ENCODE peak calls at places on chromosomes 5 and 9, in eight cellular contexts. E is uterus, H is prostate gland, U is GM20000, V is A549, Z is fibroblast of lung, R is endothelial cell, D is fibroblast of pulmonary artery. T is an unnamed sample.

GRCh38 chr5:153782589-153783238 is 256.0 kb downstream of the FAM114A2 start:
- DNase-seq in R (peak), Z (peak), H (no peak), U (no peak), V (no peak), D (peak), E (no peak), T (peak)

GRCh38 chr5:36599986-36600779 is 6.2 kb upstream of the SLC1A3 start:
- DNase-seq in H (no peak), D (peak), R (no peak), V (no peak), Z (peak), E (no peak), U (no peak), T (no peak)

GRCh38 chr5:33011803-33012202 is 300.7 kb downstream of the NPR3 start:
- DNase-seq in Z (no peak), R (no peak), D (no peak), V (no peak), U (no peak), H (no peak), E (no peak), T (no peak)

GRCh38 chr5:174623438-174624019 is 100.9 kb upstream of the MSX2 start:
- DNase-seq in R (no peak), V (no peak), D (no peak), H (no peak), Z (no peak), E (no peak), U (no peak), T (no peak)

GRCh38 chr9:14270358-14271077 is 43.4 kb downstream of the NFIB start:
- DNase-seq in H (no peak), E (peak), U (no peak), Z (peak), V (no peak), D (peak), R (no peak), T (no peak)

GRCh38 chr9:123929177-123929869 is 603 bp downstream of the DENND1A start:
- DNase-seq in R (no peak), H (no peak), E (peak), U (peak), D (no peak), V (no peak), Z (no peak), T (no peak)

GRCh38 chr9:70110194-70111041 is 66.8 kb downstream of the MAMDC2 start:
- DNase-seq in E (no peak), D (no peak), U (no peak), R (no peak), V (no peak), H (no peak), Z (peak), T (no peak)

GRCh38 chr5:135505973-135506372 is 29.8 kb downstream of the NEUROG1 start:
- DNase-seq in D (no peak), U (no peak), H (no peak), V (no peak), E (no peak), R (no peak), Z (peak), T (peak)

GRCh38 chr9:134534661-134535080 is 106.9 kb upstream of the COL5A1 start:
- DNase-seq in D (no peak), V (no peak), R (no peak), E (no peak), H (no peak), Z (peak), U (no peak), T (no peak)

GRCh38 chr9:116175616-116176015 is 22.0 kb downstream of the PAPPA start:
- DNase-seq in Z (no peak), R (no peak), H (no peak), D (no peak), U (no peak), E (no peak), V (no peak), T (no peak)

GRCh38 chr5:116539222-116539621 is 35.4 kb downstream of the SEMA6A start:
- DNase-seq in H (no peak), E (no peak), V (no peak), Z (no peak), U (no peak), D (no peak), R (no peak), T (no peak)

GRCh38 chr9:129289131-129289731 is 111.2 kb upstream of the IER5L start:
- DNase-seq in Z (no peak), E (no peak), R (peak), U (no peak), H (no peak), D (no peak), V (no peak), T (no peak)

GRCh38 chr9:115847245-115847644 is 306.3 kb upstream of the PAPPA start:
- DNase-seq in H (no peak), U (no peak), R (no peak), Z (peak), D (peak), E (no peak), V (no peak), T (peak)

GRCh38 chr5:175494271-175495183 is 16.2 kb downstream of the SFXN1 start:
- DNase-seq in Z (peak), H (peak), E (no peak), D (no peak), R (no peak), U (no peak), V (no peak), T (no peak)

GRCh38 chr5:40796487-40796889 is 1.7 kb downstream of the PRKAA1 start:
- DNase-seq in U (no peak), R (no peak), H (no peak), E (no peak), Z (peak), V (no peak), D (peak), T (peak)

GRCh38 chr9:110126457-110126856 is 81.5 kb downstream of the C9orf152 start:
- DNase-seq in Z (no peak), E (no peak), U (no peak), R (no peak), D (peak), H (no peak), V (no peak), T (no peak)

GRCh38 chr5:126438871-126439270 is 15.7 kb downstream of the GRAMD2B start:
- DNase-seq in V (no peak), R (no peak), D (no peak), Z (peak), H (no peak), E (no peak), U (no peak), T (no peak)

GRCh38 chr5:91382530-91383026 is 539 bp downstream of the ARRDC3 start:
- DNase-seq in Z (peak), D (peak), R (no peak), V (no peak), U (no peak), E (peak), H (peak), T (no peak)

GRCh38 chr5:59620535-59621212 is 272.9 kb downstream of the PDE4D start:
- DNase-seq in Z (peak), H (no peak), D (peak), U (no peak), R (no peak), E (no peak), V (no peak), T (no peak)

GRCh38 chr9:18297532-18297872 is 176.5 kb upstream of the ADAMTSL1 start:
- DNase-seq in U (no peak), D (no peak), V (peak), H (no peak), E (no peak), Z (no peak), R (no peak), T (no peak)

GRCh38 chr5:146681586-146681945 is 165.6 kb upstream of the GPR151 start:
- DNase-seq in Z (no peak), V (no peak), H (no peak), D (no peak), U (no peak), R (no peak), E (no peak), T (no peak)

GRCh38 chr5:133977161-133977787 is 8.8 kb upstream of the C5orf15 start:
- DNase-seq in R (no peak), V (no peak), Z (peak), U (peak), H (no peak), D (no peak), E (no peak), T (no peak)

GRCh38 chr9:104927216-104927911 is 591 bp downstream of the ABCA1 start:
- DNase-seq in H (peak), V (peak), U (peak), E (peak), R (peak), D (peak), Z (peak), T (no peak)

GRCh38 chr5:161340012-161340411 is 206.5 kb downstream of the GABRB2 start:
- DNase-seq in H (no peak), R (no peak), Z (no peak), E (no peak), D (no peak), U (no peak), V (no peak), T (no peak)

GRCh38 chr5:8726383-8727036 is 819.4 kb downstream of the SEMA5A start:
- DNase-seq in R (no peak), Z (no peak), D (no peak), H (no peak), U (no peak), V (no peak), E (no peak), T (no peak)

GRCh38 chr5:51375084-51375483 is 8.2 kb upstream of the ISL1 start:
- DNase-seq in U (no peak), D (no peak), R (no peak), E (no peak), Z (no peak), V (no peak), H (no peak), T (no peak)

GRCh38 chr9:100561256-100561655 is 16.6 kb upstream of the CAVIN4 start:
- DNase-seq in H (no peak), R (no peak), U (no peak), Z (peak), V (no peak), E (no peak), D (no peak), T (no peak)

GRCh38 chr5:66554211-66554610 is 42.0 kb upstream of the MAST4 start:
- DNase-seq in R (no peak), U (peak), H (no peak), V (no peak), E (no peak), Z (peak), D (peak), T (no peak)

GRCh38 chr9:70561805-70562395 is 147.4 kb upstream of the KLF9 start:
- DNase-seq in Z (no peak), V (no peak), E (no peak), D (no peak), H (no peak), R (no peak), U (no peak), T (no peak)

GRCh38 chr5:175422058-175422457 is 21.9 kb downstream of the DRD1 start:
- DNase-seq in U (no peak), R (no peak), H (no peak), Z (no peak), V (no peak), E (no peak), D (no peak), T (no peak)

GRCh38 chr9:134694368-134694665 is 52.7 kb downstream of the COL5A1 start:
- DNase-seq in H (no peak), D (no peak), V (no peak), Z (no peak), E (no peak), U (no peak), R (no peak), T (no peak)

GRCh38 chr9:130214921-130215320 is 42.7 kb downstream of the NCS1 start:
- DNase-seq in E (no peak), V (no peak), H (no peak), U (no peak), Z (no peak), R (no peak), D (no peak), T (no peak)

GRCh38 chr5:146290318-146290717 is 48.3 kb upstream of the POU4F3 start:
- DNase-seq in E (no peak), Z (peak), U (no peak), D (no peak), R (no peak), H (no peak), V (no peak), T (no peak)

GRCh38 chr9:118567861-118568260 is 801.4 kb downstream of the BRINP1 start:
- DNase-seq in E (no peak), Z (no peak), H (no peak), D (no peak), V (no peak), R (no peak), U (no peak), T (no peak)
- TF ChIP-seq CTCF in E (no peak), Z (no peak), H (no peak), D (no peak), V (no peak), R (no peak), U (no peak), T (no peak)

DNA sequence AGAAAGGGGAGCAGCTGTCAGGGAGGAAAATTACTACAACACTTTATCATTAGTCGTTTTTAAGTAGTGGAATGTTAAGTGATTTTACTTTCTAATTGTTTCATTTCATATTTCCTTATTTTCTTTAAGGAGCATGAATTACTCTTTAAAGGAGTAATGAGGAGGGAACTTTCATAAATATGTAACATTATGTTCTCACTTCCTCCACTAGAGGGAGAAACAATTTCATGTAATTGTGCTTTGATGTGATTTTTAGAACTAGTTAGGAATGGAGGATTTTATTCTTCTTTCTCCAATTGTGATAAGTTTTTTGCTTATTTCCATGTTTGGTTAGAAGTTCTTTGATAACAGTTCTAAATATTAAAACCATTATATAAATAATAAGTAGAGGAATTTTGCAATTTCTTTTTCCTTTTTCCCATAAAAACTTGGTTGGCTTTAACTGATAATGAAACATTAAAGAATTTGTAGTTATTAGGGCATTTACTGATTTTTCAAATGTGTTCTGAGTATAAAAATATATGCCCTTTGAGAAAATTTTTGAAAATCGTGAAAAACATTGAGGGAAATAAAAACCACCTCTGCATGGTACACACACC is 25.6 kb downstream of the CEP78 start:
- DNase-seq in E (no peak), V (peak), H (no peak), U (peak), Z (peak), R (no peak), D (peak), T (peak)
- TF ChIP-seq CTCF in E (peak), V (peak), H (peak), U (peak), Z (no peak), R (peak), D (peak), T (peak)

DNA sequence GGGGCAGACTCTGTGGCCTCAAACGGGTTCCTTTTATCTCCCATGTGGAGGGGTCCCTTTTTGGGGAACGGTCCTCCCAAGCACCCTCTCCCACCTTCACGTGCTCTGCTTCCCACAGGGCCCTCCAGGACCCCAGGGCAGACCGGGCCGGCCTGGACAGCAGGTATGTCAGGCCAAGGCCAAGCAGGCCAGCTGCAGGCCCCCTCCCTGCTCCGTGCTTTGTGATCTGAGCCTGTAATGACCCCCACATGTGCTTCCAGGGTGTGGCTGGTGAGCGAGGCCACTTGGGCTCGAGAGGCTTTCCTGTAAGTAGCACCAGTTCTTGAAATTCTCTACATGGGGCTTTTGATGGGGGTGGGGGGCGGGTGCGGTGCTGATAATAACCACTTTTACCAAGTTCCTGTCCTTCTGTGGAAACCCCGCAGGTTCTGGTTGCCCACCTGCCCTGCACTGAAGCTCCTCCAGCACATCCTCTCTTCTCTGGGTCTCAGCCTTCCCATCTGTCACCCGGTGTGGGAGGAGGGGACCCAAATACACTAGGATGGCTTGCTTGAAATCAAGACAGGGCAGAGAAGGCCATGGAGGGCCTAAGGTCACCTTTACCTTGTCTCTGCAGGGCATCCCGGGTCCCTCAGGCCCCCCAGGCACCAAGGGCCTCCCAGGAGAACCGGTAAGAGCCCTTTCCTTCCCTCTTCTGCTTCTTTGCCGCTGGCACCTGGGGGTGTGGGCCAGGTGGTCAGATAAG is 57.9 kb upstream of the ORM1 start:
- DNase-seq in V (no peak), D (no peak), Z (no peak), E (no peak), U (no peak), H (no peak), R (no peak), T (no peak)
- TF ChIP-seq CTCF in V (no peak), D (no peak), Z (no peak), E (no peak), U (no peak), H (no peak), R (no peak), T (no peak)

GRCh38 chr5:144333336-144333920 is 162.8 kb downstream of the KCTD16 start:
- DNase-seq in Z (no peak), H (peak), E (no peak), V (no peak), U (no peak), D (no peak), R (no peak), T (no peak)

GRCh38 chr5:144335561-144335960 is 164.9 kb downstream of the KCTD16 start:
- DNase-seq in Z (no peak), H (no peak), E (no peak), R (no peak), U (no peak), V (no peak), D (no peak), T (no peak)

GRCh38 chr5:144331361-144331760 is 160.7 kb downstream of the KCTD16 start:
- DNase-seq in U (no peak), Z (no peak), E (no peak), H (no peak), D (no peak), V (no peak), R (no peak), T (no peak)

GRCh38 chr5:144328980-144329379 is 158.3 kb downstream of the KCTD16 start:
- DNase-seq in Z (no peak), V (no peak), R (no peak), D (no peak), H (peak), E (no peak), U (no peak), T (no peak)

DNA sequence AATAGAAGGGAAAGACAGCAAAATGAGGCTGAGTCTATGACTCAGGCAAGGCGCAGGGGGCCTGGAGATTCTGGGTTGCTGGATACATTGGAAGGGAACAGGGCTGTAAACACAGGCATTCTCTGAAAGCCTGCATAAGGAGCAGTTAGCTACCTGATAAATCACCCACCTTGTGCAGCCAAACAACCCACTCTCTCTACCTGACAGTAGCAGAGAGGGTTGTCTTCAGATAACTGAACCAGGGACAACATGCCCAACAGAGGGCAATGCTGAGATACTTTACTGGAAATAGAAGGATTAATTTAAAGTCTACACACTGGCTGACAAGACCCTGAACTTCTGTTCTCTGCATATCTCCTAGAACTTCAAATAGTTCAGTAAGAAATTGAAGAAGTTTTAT is 161.6 kb downstream of the KCTD16 start:
- DNase-seq in Z (no peak), E (no peak), V (no peak), U (no peak), D (no peak), R (peak), H (no peak), T (peak)
- TF ChIP-seq CTCF in Z (no peak), E (no peak), V (no peak), U (no peak), D (peak), R (peak), H (no peak), T (peak)

DNA sequence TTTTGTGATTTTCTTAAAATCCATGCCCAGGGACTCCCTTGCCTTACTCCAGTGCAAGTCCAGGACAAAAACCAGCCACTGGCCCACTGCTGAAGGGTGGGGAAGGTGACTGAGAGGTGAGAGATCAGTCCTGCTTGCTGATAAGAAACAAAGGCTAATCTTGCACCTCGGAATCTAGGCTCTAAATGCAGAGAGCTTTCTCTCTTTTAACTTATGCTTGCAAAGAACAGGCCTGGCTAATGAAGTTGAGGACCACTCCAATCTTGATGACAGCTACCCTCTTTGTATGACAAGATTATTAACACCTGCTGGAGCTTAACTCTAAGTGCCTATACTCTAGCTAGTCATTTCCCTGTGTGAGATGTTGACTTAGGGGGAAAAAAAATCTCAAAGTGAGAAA is 8.8 kb downstream of the TLE1 start:
- DNase-seq in R (no peak), H (no peak), U (no peak), D (no peak), V (no peak), Z (no peak), E (no peak), T (no peak)
- TF ChIP-seq CTCF in R (no peak), H (no peak), U (no peak), D (no peak), V (no peak), Z (no peak), E (no peak), T (no peak)

GRCh38 chr5:72149742-72150141 is 42.5 kb downstream of the MAP1B start:
- DNase-seq in R (no peak), V (no peak), D (no peak), E (no peak), Z (no peak), U (no peak), H (no peak), T (no peak)
- TF ChIP-seq CTCF in R (no peak), V (peak), D (peak), E (no peak), Z (peak), U (no peak), H (no peak), T (peak)

GRCh38 chr5:141412853-141413539 is at the start of gene PCDHGA10:
- DNase-seq in E (no peak), Z (peak), H (peak), D (peak), V (no peak), R (peak), U (peak), T (peak)
- TF ChIP-seq CTCF in E (no peak), Z (peak), H (peak), D (peak), V (no peak), R (peak), U (peak), T (peak)